ENCODE peak calls at places on chromosomes 2 and 18, in four cellular contexts. U, L, V and S are unnamed samples.

GRCh38 chr18:26584745-26585144 is 36.4 kb upstream of the KCTD1 start:
- DNase-seq in U (no peak), L (no peak), V (no peak), S (no peak)

GRCh38 chr2:74833418-74834233 is at the start of gene HK2:
- DNase-seq in V (peak), U (peak), L (peak), S (peak)

GRCh38 chr2:41543726-41544125 is 504.1 kb upstream of the PKDCC start:
- DNase-seq in U (no peak), V (no peak), L (no peak), S (no peak)

GRCh38 chr2:120298173-120298835 is 45.7 kb downstream of the RALB start:
- DNase-seq in L (no peak), V (peak), U (no peak), S (no peak)

GRCh38 chr2:44674473-44675299 is 266.8 kb upstream of the SIX3 start:
- DNase-seq in V (no peak), U (no peak), L (no peak), S (no peak)

GRCh38 chr2:60675309-60675708 is 80.8 kb upstream of the PAPOLG start:
- DNase-seq in U (no peak), V (no peak), L (no peak), S (no peak)

GRCh38 chr2:189097934-189098333 is 81.6 kb downstream of the COL5A2 start:
- DNase-seq in V (no peak), U (no peak), L (no peak), S (no peak)

GRCh38 chr18:79458131-79458838 is 62.6 kb downstream of the NFATC1 start:
- DNase-seq in V (peak), L (no peak), U (peak), S (peak)

DNA sequence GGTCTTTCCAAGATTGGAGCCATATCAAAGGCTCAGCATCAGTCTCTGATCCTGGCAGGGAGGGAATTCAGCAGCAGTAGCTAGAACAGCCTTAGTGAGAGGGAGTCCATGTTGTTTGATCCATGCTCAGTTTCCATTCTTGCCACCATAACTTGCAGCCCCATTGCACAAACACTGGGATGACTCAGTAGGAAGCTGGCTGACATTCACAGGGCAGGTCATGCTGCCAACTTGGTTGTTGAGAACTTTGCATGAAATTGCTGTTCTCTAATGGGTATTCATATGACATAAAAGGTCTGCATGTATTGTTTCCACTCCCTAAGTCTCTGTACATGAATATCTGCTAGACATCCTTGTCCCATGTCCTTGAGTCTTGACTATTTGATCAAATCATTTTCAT is 29.9 kb upstream of the STAT4 start:
- DNase-seq in U (no peak), V (peak), L (no peak), S (no peak)
- TF ChIP-seq CTCF in U (no peak), V (no peak), L (no peak), S (no peak)

GRCh38 chr2:101401906-101402305 is 14.6 kb upstream of the CREG2 start:
- DNase-seq in V (no peak), L (no peak), U (no peak), S (no peak)
- TF ChIP-seq CTCF in V (no peak), L (no peak), U (no peak), S (no peak)

DNA sequence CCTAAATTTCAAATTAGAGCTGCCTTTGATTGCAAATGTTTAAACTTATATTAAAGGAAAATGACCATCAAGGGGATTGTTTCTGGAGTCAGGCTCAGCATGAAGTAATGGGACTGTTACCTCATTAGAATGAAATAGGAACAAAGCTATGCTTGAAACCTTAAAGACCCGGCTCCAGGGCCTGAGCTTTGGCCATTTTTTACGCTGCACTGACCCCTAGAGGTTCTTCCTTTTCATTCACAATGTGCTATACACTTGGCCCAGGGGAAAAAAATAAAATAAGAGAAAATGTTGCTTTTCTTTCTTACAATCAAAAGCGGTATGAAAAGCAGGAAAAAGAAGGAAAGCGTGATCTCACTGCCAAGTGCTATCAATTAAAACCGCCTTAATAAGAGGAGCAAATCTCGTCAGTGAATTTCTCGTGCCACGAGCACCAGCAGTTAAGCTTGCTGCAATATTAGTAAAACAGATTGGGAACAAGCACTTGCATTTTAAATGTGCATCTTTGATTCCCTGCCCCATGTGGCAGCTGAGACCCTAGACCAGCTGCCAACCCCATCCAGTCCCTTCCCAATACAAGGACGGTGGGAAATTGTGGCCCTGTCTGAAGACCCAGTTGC is 96.6 kb downstream of the MBD2 start:
- DNase-seq in V (peak), L (peak), U (no peak), S (no peak)
- TF ChIP-seq CTCF in V (peak), L (peak), U (peak), S (peak)

GRCh38 chr2:152176113-152176714 is 651 bp upstream of the STAM2 start:
- DNase-seq in V (peak), U (no peak), L (peak), S (no peak)
- TF ChIP-seq CTCF in V (no peak), U (no peak), L (no peak), S (no peak)

GRCh38 chr2:127631184-127631996 is 14.6 kb upstream of the GPR17 start:
- DNase-seq in V (no peak), L (no peak), U (no peak), S (no peak)
- TF ChIP-seq CTCF in V (no peak), L (no peak), U (no peak), S (no peak)

DNA sequence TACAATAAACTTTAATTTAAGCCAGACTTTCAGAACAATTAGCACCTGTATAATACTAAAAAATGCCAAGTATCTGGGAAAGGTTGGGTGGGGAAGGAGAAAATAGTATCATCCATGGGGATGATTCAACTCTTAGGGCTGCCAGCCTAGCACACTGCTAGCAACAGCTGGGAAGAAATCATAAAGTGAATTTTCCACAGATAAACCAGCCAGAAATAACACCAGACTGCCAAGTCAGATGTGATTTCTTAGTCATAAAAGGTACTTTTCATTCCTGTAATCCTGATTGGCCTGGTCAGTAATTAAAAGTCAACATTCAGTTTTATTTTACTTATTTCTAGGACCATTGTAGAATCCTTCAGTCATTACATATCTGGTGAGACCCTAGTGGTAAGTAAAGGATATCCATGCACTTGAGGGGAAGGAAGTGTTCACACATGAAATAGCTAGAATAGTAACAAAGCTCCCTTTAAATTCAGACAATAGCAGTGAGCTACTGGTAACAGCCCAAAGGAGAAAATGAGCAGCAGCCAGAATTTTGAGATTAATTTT is 59.4 kb downstream of the LIMS1 start:
- DNase-seq in V (peak), L (no peak), U (peak), S (no peak)
- TF ChIP-seq CTCF in V (peak), L (no peak), U (no peak), S (peak)

DNA sequence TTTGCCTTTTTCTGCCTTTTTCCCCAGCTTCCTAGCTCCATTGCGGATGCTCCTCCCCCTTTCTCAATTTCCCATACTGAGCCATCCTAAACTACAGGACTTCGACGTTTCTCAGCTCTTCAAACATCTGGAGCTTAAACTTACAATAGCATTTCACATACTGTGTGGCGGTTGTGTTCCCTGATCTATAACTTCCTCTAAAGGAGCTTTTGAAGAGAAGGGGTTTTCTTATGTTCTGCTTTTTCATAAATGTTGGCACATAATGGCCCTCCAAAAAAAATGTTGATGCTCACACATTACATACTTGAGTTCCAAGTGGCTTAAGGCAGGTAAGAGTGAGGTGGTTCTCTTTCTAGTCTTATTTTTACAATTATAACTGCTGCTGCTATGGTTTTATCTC is 87.4 kb downstream of the RNF144A start:
- DNase-seq in V (no peak), U (no peak), L (no peak), S (no peak)
- TF ChIP-seq CTCF in V (no peak), U (no peak), L (no peak), S (no peak)

GRCh38 chr2:168192143-168192785 is 55.1 kb downstream of the STK39 start:
- DNase-seq in U (no peak), V (peak), L (no peak), S (no peak)

GRCh38 chr2:168190590-168191336 is 56.6 kb downstream of the STK39 start:
- DNase-seq in V (no peak), L (no peak), U (no peak), S (no peak)

GRCh38 chr2:168188011-168188410 is 59.4 kb downstream of the STK39 start:
- DNase-seq in U (no peak), V (no peak), L (no peak), S (no peak)

GRCh38 chr2:168192839-168193616 is 54.4 kb downstream of the STK39 start:
- DNase-seq in L (no peak), V (peak), U (no peak), S (no peak)

GRCh38 chr2:168189835-168190426 is 57.5 kb downstream of the STK39 start:
- DNase-seq in V (peak), U (no peak), L (no peak), S (no peak)
- TF ChIP-seq CTCF in V (no peak), U (no peak), L (no peak), S (no peak)

DNA sequence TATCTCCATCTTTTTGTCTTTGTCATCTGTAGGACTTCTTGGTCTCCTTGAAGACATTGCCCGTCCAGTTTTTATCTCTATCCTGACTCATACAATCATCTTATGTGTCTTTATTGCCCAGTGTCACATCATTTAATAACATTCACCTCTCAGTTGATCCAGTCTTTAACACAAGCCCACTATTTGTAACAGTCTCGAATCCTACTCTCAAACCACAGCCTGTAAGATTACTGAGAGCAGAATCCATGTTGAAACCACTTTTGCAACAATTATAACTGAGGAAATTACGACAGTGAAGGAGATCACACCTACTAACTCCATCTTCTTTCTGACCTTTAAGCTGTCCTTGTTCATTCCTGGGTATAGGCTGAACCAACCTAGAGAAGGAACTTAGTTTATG is 1206.0 kb upstream of the ZEB2 start:
- DNase-seq in U (no peak), L (no peak), V (no peak), S (no peak)
- TF ChIP-seq CTCF in U (no peak), L (no peak), V (no peak), S (no peak)